ENCODE peak calls at places on chromosomes 13 and 19, in five cellular contexts. Y is neuronal stem cell, J is IMR-90, H is adipocyte, G is fibroblast of lung. E is an unnamed sample.
A peak's percentile ranks its signal among the peaks of the same experiment; 100 is the strongest.

GRCh38 chr19:34856052-34856451 is 70.7 kb upstream of the ZNF30 start:
- DNase-seq in Y (no peak), J (no peak), H (no peak), G (no peak), E (no peak)

GRCh38 chr13:66345988-66346387 is 884.1 kb downstream of the PCDH9 start:
- DNase-seq in Y (no peak), J (no peak), H (no peak), G (no peak), E (no peak)

GRCh38 chr13:107518292-107518691 is 697.0 kb downstream of the LIG4 start:
- DNase-seq in Y (no peak), J (peak; percentile 48), H (peak; percentile 53), G (peak; percentile 33), E (no peak)

GRCh38 chr13:45231722-45232121 is 30.9 kb upstream of the KCTD4 start:
- DNase-seq in Y (no peak), J (peak; percentile 63), H (no peak), G (peak; percentile 64), E (no peak)

GRCh38 chr13:47594833-47595232 is 406.2 kb downstream of the SUCLA2 start:
- DNase-seq in Y (no peak), J (peak; percentile 1), H (no peak), G (no peak), E (no peak)

GRCh38 chr13:74114202-74114601 is 20.0 kb downstream of the KLF12 start:
- DNase-seq in Y (no peak), J (peak; percentile 62), H (peak; percentile 57), G (peak; percentile 82), E (no peak)

GRCh38 chr13:74641586-74641985 is 507.4 kb upstream of the KLF12 start:
- DNase-seq in Y (no peak), J (peak; percentile 74), H (peak; percentile 13), G (peak; percentile 84), E (no peak)

GRCh38 chr13:39269004-39269403 is 230.7 kb downstream of the NHLRC3 start:
- DNase-seq in Y (no peak), J (no peak), H (no peak), G (no peak), E (no peak)

GRCh38 chr19:28483197-28483596 is 729.8 kb downstream of the UQCRFS1 start:
- DNase-seq in Y (no peak), J (no peak), H (no peak), G (no peak), E (no peak)

GRCh38 chr13:106919638-106920037 is 351.7 kb upstream of the ARGLU1 start:
- DNase-seq in Y (no peak), J (no peak), H (no peak), G (peak; percentile 7), E (no peak)

GRCh38 chr13:111184685-111185401 is 69.7 kb downstream of the ARHGEF7 start:
- DNase-seq in Y (no peak), J (no peak), H (no peak), G (no peak), E (no peak)

GRCh38 chr13:46655727-46656180 is 102.8 kb downstream of the LRCH1 start:
- DNase-seq in Y (peak; percentile 23), J (no peak), H (peak; percentile 33), G (peak; percentile 42), E (no peak)

GRCh38 chr13:70098669-70099068 is 9.0 kb upstream of the ATXN8OS start:
- DNase-seq in Y (no peak), J (no peak), H (peak; percentile 4), G (no peak), E (no peak)

GRCh38 chr13:48873598-48873997 is 102.1 kb upstream of the FNDC3A start:
- DNase-seq in Y (no peak), J (peak; percentile 59), H (peak; percentile 56), G (peak; percentile 28), E (peak; percentile 25)

GRCh38 chr13:41564046-41564445 is 106.7 kb downstream of the RGCC start:
- DNase-seq in Y (no peak), J (no peak), H (no peak), G (peak; percentile 41), E (no peak)

GRCh38 chr19:46714523-46715106 is 2.3 kb downstream of the PRKD2 start:
- DNase-seq in Y (no peak), J (no peak), H (peak; percentile 26), G (no peak), E (no peak)

GRCh38 chr19:52724701-52725514 is 9.9 kb downstream of the ZNF611 start:
- DNase-seq in Y (no peak), J (no peak), H (no peak), G (no peak), E (no peak)

GRCh38 chr13:33053397-33054066 is 37.3 kb downstream of the KL start:
- DNase-seq in Y (no peak), J (no peak), H (peak; percentile 13), G (peak; percentile 81), E (no peak)

GRCh38 chr19:8387688-8388611 is 2.2 kb upstream of the RAB11B start:
- DNase-seq in Y (no peak), J (no peak), H (no peak), G (no peak), E (no peak)

GRCh38 chr19:13920524-13920923 is 14.5 kb downstream of the CC2D1A start:
- DNase-seq in Y (no peak), J (no peak), H (no peak), G (no peak), E (no peak)

GRCh38 chr19:18879579-18880373 is 16.2 kb downstream of the CERS1 start:
- DNase-seq in Y (no peak), J (no peak), H (peak; percentile 43), G (no peak), E (peak; percentile 19)

GRCh38 chr19:46513461-46514236 is 18.0 kb upstream of the PNMA8B start:
- DNase-seq in Y (peak; percentile 83), J (peak; percentile 51), H (peak; percentile 93), G (peak; percentile 52), E (no peak)

GRCh38 chr19:39332293-39332692 is 3.5 kb downstream of the GMFG start:
- DNase-seq in Y (no peak), J (no peak), H (no peak), G (no peak), E (no peak)
- H3K9ac ChIP-seq in Y (no peak overlapping the region), J (no peak overlapping the region), H (no peak overlapping the region), G (no peak overlapping the region), E (no peak overlapping the region)

GRCh38 chr19:5335593-5335992 is 5.0 kb downstream of the PTPRS start:
- DNase-seq in Y (no peak), J (no peak), H (no peak), G (no peak), E (no peak)

GRCh38 chr19:5335101-5335500 is 5.5 kb downstream of the PTPRS start:
- DNase-seq in Y (no peak), J (no peak), H (no peak), G (no peak), E (no peak)

GRCh38 chr19:5337886-5338595 is 2.6 kb downstream of the PTPRS start:
- DNase-seq in Y (no peak), J (no peak), H (no peak), G (no peak), E (no peak)

GRCh38 chr19:5337126-5337525 is 3.5 kb downstream of the PTPRS start:
- DNase-seq in Y (no peak), J (no peak), H (no peak), G (no peak), E (no peak)

GRCh38 chr19:5336195-5336965 is 4.2 kb downstream of the PTPRS start:
- DNase-seq in Y (no peak), J (no peak), H (no peak), G (no peak), E (no peak)
- H3K9ac ChIP-seq in Y (peak overlapping the region; percentile 37), J (no peak overlapping the region), H (no peak overlapping the region), G (no peak overlapping the region), E (no peak overlapping the region)

GRCh38 chr19:41957838-41958366 is 1.2 kb downstream of the RABAC1 start:
- DNase-seq in Y (peak; percentile 71), J (peak; percentile 83), H (peak; percentile 84), G (peak; percentile 81), E (peak; percentile 63)
- H3K9ac ChIP-seq in Y (peak overlapping the region; percentile 79), J (peak overlapping the region; percentile 10), H (peak overlapping the region; percentile 95), G (peak overlapping the region; percentile 97), E (peak overlapping the region; percentile 95)

DNA sequence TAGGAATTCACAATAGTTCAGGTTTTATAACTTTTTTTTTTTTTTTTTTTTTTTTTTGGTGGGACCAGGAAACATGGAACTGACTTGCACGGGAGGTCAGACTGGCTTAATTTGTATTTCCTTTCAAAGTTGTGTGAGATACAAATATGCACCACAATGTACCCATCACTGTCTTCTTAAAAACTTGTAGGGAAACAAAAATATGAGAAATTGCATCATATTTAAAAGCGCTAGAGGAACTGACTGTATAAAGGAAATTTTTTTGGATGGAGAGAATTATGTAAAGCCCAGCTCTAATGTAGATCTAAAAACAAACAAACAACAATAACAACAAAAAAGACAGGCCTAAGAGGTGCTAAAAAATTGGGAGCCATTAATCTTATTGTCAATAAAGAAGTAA is 246.5 kb downstream of the DCT start:
- DNase-seq in Y (no peak), J (no peak), H (peak; percentile 48), G (no peak), E (no peak)
- H3K9ac ChIP-seq in Y (no peak overlapping the region), J (no peak overlapping the region), H (peak overlapping the region; percentile 71), G (no peak overlapping the region), E (no peak overlapping the region)

GRCh38 chr13:77980592-77980991 is 62.0 kb upstream of the EDNRB start:
- DNase-seq in Y (no peak), J (peak; percentile 81), H (peak; percentile 81), G (peak; percentile 80), E (no peak)

GRCh38 chr13:77981191-77981925 is 62.7 kb upstream of the EDNRB start:
- DNase-seq in Y (no peak), J (peak; percentile 13), H (peak; percentile 57), G (peak; percentile 23), E (no peak)

GRCh38 chr13:77975358-77976042 is 56.9 kb upstream of the EDNRB start:
- DNase-seq in Y (no peak), J (no peak), H (no peak), G (no peak), E (no peak)

GRCh38 chr13:77979721-77980377 is 61.2 kb upstream of the EDNRB start:
- DNase-seq in Y (no peak), J (no peak), H (peak; percentile 13), G (peak; percentile 7), E (no peak)
- H3K9ac ChIP-seq in Y (no peak overlapping the region), J (no peak overlapping the region), H (peak overlapping the region; percentile 86), G (no peak overlapping the region), E (no peak overlapping the region)

DNA sequence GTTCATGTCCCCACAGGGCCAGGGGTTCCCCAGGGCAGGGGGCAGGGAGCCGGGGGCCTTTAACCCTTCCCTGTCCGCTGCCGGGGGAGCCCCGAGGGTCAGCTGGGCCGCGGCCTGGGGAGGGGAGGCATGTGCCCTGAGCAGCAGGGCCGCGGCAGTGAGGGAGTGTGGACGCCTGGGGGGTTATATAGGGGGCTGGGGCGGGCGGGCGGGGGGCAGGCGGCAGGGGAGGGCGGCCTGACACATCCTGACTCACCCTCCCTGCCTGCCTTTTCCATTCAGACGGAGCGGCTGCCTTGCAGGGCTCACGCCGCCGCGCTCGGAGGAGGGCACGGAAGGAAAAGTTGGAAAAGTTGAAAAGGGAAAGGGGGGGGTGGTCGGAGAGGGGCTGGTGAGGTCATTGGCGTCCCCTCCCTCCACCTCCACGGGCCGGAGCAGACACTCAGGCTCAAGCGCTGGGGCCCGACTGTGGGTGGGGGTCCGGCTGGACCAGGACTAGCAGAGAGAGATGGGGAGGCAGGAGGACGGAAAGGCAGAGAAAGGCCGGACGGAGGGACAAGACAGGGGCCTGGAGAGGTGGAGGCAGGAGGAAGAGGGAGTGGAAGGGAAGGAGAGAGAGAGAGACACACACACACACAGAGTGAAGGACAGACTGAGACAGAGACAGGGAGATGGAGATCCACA is at the start of gene IL11:
- DNase-seq in Y (no peak), J (peak; percentile 78), H (peak; percentile 64), G (peak; percentile 73), E (no peak)
- H3K9ac ChIP-seq in Y (peak within 1 kb of the TSS; percentile 70), J (peak within 1 kb of the TSS; percentile 87), H (peak within 1 kb of the TSS; percentile 29), G (peak within 1 kb of the TSS; percentile 66), E (peak within 1 kb of the TSS; percentile 69)

E was measured in keratinocyte.